ENCODE peak calls at places on chromosomes 11 and 22, in four cellular contexts. I is ascending aorta, X is psoas muscle, W is SJSA1. B is an unnamed sample. For H3K9me3, the result is how much of the 10 kb centered on the place peaks cover.

GRCh38 chr11:67371549-67372231 is 1.7 kb downstream of the CLCF1 start:
- DNase-seq in I (peak), X (no peak), W (peak), B (no peak)

GRCh38 chr11:72439455-72439854 is 5.1 kb upstream of the CLPB start:
- DNase-seq in I (peak), X (no peak), W (no peak), B (no peak)

GRCh38 chr22:39598017-39598965 is 27.7 kb downstream of the CACNA1I start:
- DNase-seq in I (no peak), X (peak), W (no peak), B (no peak)

GRCh38 chr11:123707206-123707605 is 34.3 kb downstream of the ZNF202 start:
- DNase-seq in I (no peak), X (no peak), W (no peak), B (no peak)

GRCh38 chr11:130850185-130850944 is 65.9 kb downstream of the SNX19 start:
- DNase-seq in I (no peak), X (no peak), W (no peak), B (no peak)

GRCh38 chr11:64067257-64067993 is 31.7 kb downstream of the FLRT1 start:
- DNase-seq in I (no peak), X (no peak), W (no peak), B (no peak)

GRCh38 chr11:22875869-22876473 is 15.7 kb upstream of the CCDC179 start:
- DNase-seq in I (peak), X (no peak), W (peak), B (peak)

GRCh38 chr11:111635706-111636045 is 33.4 kb downstream of the SIK2 start:
- DNase-seq in I (no peak), X (no peak), W (no peak), B (no peak)

GRCh38 chr22:45997077-45997774 is 20.3 kb upstream of the WNT7B start:
- DNase-seq in I (peak), X (peak), W (peak), B (no peak)

GRCh38 chr22:29078036-29078868 is 5.4 kb downstream of the KREMEN1 start:
- DNase-seq in I (no peak), X (no peak), W (no peak), B (no peak)

GRCh38 chr11:128716231-128716630 is 22.4 kb downstream of the FLI1 start:
- DNase-seq in I (no peak), X (no peak), W (no peak), B (no peak)

GRCh38 chr22:45009881-45010531 is at the start of gene PHF21B:
- DNase-seq in I (no peak), X (peak), W (peak), B (no peak)

GRCh38 chr11:65445604-65446445 is 23.2 kb downstream of the NEAT1 start:
- DNase-seq in I (peak), X (peak), W (no peak), B (no peak)

GRCh38 chr22:43363580-43364435 is 20.6 kb upstream of the SCUBE1 start:
- DNase-seq in I (no peak), X (no peak), W (no peak), B (no peak)

DNA sequence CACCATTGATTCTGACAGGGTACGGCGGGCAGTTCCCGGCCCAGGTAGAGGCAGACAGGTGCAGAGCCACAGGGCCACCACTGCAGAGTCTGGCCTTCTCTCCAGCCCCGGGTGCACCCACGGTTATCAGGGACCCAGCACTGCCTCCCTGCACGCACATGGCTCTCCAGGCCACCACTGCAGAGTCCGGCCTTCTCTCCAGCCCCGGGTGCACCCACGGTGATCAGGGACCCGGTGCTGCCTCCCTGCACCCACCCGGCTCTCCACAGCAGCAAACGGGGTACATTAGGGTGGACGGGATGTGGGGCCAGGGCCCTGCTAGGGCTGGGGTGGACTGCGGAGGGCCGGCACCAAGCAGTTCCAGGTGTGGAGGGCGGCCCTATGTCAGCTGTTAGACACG is 272.9 kb downstream of the BRD1 start:
- DNase-seq in I (peak), X (peak), W (peak), B (no peak)
- H3K9me3 ChIP-seq in I (under half), X (under half), W (under half), B (under half)

DNA sequence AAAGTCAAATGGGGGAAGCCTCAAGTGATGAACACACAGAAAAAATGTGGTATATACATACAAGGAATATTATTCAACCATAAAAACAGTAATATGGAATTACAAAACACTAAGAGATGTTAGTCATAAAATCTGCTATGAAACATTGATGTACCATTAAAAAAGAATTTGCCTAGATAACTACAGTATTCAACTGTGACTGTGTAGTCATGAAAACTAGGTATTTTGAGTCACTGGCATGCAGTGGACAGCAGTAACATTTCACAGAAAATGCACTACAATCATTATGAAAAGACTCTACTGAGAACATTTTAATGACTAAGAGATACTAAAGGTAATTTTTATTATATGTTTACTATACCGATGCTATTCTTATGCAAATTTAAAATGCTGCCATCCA is 11.7 kb downstream of the ZNF195 start:
- DNase-seq in I (no peak), X (no peak), W (no peak), B (no peak)
- H3K9me3 ChIP-seq in I (under half), X (under half), W (under half), B (half or more)

GRCh38 chr22:48660104-48660794 is 1167.4 kb downstream of the BRD1 start:
- DNase-seq in I (no peak), X (no peak), W (no peak), B (no peak)
- H3K9me3 ChIP-seq in I (under half), X (under half), W (under half), B (under half)

DNA sequence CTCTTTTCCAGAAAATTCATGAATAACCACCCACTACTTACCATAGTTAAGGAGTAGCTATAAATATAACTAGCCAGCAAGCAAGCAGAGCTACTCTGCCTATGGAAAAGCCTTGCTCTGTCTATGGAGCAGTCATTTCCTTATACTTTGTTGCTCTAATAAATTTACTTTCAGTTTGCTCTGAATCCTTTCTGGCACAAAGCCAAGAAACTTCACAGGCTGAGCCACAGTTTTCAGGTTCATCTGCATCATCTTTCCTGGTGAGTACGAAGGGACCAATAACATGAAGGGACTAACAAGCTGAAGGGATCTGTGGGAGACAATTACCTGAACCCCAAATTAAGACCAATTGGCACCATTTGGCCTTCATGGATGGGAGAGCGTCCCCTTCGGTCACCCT is 4.6 kb downstream of the OR4C45 start:
- DNase-seq in I (no peak), X (no peak), W (no peak), B (no peak)
- H3K9me3 ChIP-seq in I (under half), X (under half), W (under half), B (under half)

GRCh38 chr22:11325767-11326166 is 4202.2 kb upstream of the OR11H1 start:
- DNase-seq in I (no peak), X (no peak), W (no peak), B (no peak)
- H3K9me3 ChIP-seq in I (under half), X (under half), W (under half), B (under half)

GRCh38 chr22:20196094-20196840 is 45.4 kb upstream of the CCDC188 start:
- DNase-seq in I (no peak), X (no peak), W (no peak), B (no peak)
- H3K9me3 ChIP-seq in I (under half), X (under half), W (under half), B (under half)

GRCh38 chr11:116856423-116856822 is 19.0 kb upstream of the APOA1 start:
- DNase-seq in I (no peak), X (no peak), W (no peak), B (no peak)
- H3K9me3 ChIP-seq in I (under half), X (under half), W (under half), B (under half)

GRCh38 chr22:48548391-48548790 is 1279.3 kb downstream of the BRD1 start:
- DNase-seq in I (no peak), X (no peak), W (no peak), B (no peak)
- H3K9me3 ChIP-seq in I (under half), X (under half), W (under half), B (under half)

B was measured in Panc1.